ENCODE peak calls at places on chromosomes 1 and 21, in nine cellular contexts. H is H1, M is suprapubic skin, Y is stomach, G is spleen, L is transverse colon, S is sigmoid colon, Q is HCT116, U is prostate gland. C is an unnamed sample. For H3K9me3, the result is how much of the 10 kb centered on the place peaks cover.

GRCh38 chr1:53641481-53642214 is 97.3 kb downstream of the GLIS1 start:
- DNase-seq in H (no peak), M (peak), Y (no peak), G (peak), L (no peak), S (peak), Q (no peak), U (no peak), C (no peak)

GRCh38 chr1:167728818-167729410 is 7.1 kb downstream of the MPZL1 start:
- DNase-seq in H (no peak), M (no peak), Y (no peak), G (no peak), L (no peak), S (no peak), Q (no peak), U (no peak), C (no peak)

GRCh38 chr21:45312296-45312695 is 24.6 kb upstream of the POFUT2 start:
- DNase-seq in H (no peak), M (no peak), Y (no peak), G (no peak), L (no peak), S (no peak), Q (no peak), U (no peak), C (no peak)

GRCh38 chr1:39048745-39049370 is 22.7 kb downstream of the NDUFS5 start:
- DNase-seq in H (no peak), M (no peak), Y (no peak), G (no peak), L (no peak), S (no peak), Q (no peak), U (no peak), C (no peak)

GRCh38 chr21:38467911-38468310 is 30.4 kb downstream of the ERG start:
- DNase-seq in H (no peak), M (no peak), Y (no peak), G (no peak), L (no peak), S (no peak), Q (no peak), U (no peak), C (no peak)

GRCh38 chr1:26538480-26539412 is 9.2 kb downstream of the RPS6KA1 start:
- DNase-seq in H (peak), M (no peak), Y (peak), G (no peak), L (peak), S (no peak), Q (peak), U (peak), C (peak)

GRCh38 chr1:110605901-110606783 is at the start of gene KCNA2:
- DNase-seq in H (peak), M (no peak), Y (peak), G (peak), L (peak), S (peak), Q (no peak), U (no peak), C (no peak)

GRCh38 chr1:230696722-230697432 is 17.0 kb downstream of the AGT start:
- DNase-seq in H (no peak), M (no peak), Y (no peak), G (no peak), L (no peak), S (no peak), Q (no peak), U (no peak), C (no peak)

GRCh38 chr1:153308540-153308939 is 4.2 kb downstream of the PGLYRP3 start:
- DNase-seq in H (no peak), M (no peak), Y (no peak), G (no peak), L (no peak), S (no peak), Q (no peak), U (no peak), C (no peak)

GRCh38 chr1:192167941-192168685 is 9.9 kb downstream of the RGS18 start:
- DNase-seq in H (no peak), M (no peak), Y (no peak), G (no peak), L (no peak), S (no peak), Q (no peak), U (no peak), C (no peak)

GRCh38 chr1:241627453-241628329 is 12.5 kb downstream of the CHML start:
- DNase-seq in H (no peak), M (no peak), Y (no peak), G (no peak), L (peak), S (no peak), Q (peak), U (no peak), C (no peak)

GRCh38 chr21:42467613-42467983 is 28.4 kb downstream of the RSPH1 start:
- DNase-seq in H (no peak), M (no peak), Y (no peak), G (no peak), L (no peak), S (no peak), Q (no peak), U (no peak), C (no peak)

GRCh38 chr1:85322655-85323054 is 46.2 kb upstream of the BCL10 start:
- DNase-seq in H (no peak), M (no peak), Y (no peak), G (no peak), L (no peak), S (no peak), Q (no peak), U (no peak), C (no peak)

GRCh38 chr1:201461193-201461657 is 7.8 kb downstream of the PHLDA3 start:
- DNase-seq in H (no peak), M (peak), Y (peak), G (no peak), L (peak), S (peak), Q (peak), U (peak), C (peak)

GRCh38 chr21:16775056-16775455 is 737.8 kb upstream of the CXADR start:
- DNase-seq in H (no peak), M (no peak), Y (no peak), G (no peak), L (no peak), S (no peak), Q (no peak), U (peak), C (no peak)

GRCh38 chr1:55143686-55144085 is 71.5 kb downstream of the USP24 start:
- DNase-seq in H (no peak), M (no peak), Y (no peak), G (no peak), L (no peak), S (no peak), Q (peak), U (no peak), C (no peak)

GRCh38 chr1:55150880-55151582 is 64.1 kb downstream of the USP24 start:
- DNase-seq in H (no peak), M (no peak), Y (no peak), G (no peak), L (no peak), S (no peak), Q (no peak), U (no peak), C (no peak)

GRCh38 chr1:55144886-55145285 is 70.3 kb downstream of the USP24 start:
- DNase-seq in H (no peak), M (no peak), Y (no peak), G (no peak), L (no peak), S (no peak), Q (no peak), U (no peak), C (no peak)

GRCh38 chr1:55146781-55147180 is 68.4 kb downstream of the USP24 start:
- DNase-seq in H (no peak), M (no peak), Y (peak), G (no peak), L (peak), S (peak), Q (no peak), U (peak), C (no peak)

DNA sequence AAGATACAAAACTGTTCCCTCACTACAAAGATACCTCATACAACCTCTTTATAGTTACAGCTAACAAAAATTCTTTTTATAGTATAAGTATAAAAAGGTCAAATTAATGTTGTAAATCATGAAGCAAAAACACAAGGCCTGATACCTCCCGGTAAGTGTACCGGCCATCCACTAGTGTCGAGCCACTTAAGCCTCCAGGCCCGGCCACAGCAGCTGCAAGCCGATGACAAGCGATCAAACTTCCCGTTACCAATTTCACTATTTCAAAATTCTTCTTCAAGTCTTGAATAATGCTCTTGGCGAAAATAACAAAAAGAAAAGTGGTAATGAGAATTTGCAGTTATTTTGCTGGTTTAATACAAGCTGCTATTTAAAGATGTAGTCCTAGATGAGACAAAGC is 67.7 kb downstream of the USP24 start:
- DNase-seq in H (no peak), M (no peak), Y (no peak), G (no peak), L (no peak), S (no peak), Q (no peak), U (no peak), C (no peak)
- H3K9me3 ChIP-seq in H (under half), M (under half), Y (under half), G (under half), L (under half), S (under half), Q (under half), U (under half), C (under half)

DNA sequence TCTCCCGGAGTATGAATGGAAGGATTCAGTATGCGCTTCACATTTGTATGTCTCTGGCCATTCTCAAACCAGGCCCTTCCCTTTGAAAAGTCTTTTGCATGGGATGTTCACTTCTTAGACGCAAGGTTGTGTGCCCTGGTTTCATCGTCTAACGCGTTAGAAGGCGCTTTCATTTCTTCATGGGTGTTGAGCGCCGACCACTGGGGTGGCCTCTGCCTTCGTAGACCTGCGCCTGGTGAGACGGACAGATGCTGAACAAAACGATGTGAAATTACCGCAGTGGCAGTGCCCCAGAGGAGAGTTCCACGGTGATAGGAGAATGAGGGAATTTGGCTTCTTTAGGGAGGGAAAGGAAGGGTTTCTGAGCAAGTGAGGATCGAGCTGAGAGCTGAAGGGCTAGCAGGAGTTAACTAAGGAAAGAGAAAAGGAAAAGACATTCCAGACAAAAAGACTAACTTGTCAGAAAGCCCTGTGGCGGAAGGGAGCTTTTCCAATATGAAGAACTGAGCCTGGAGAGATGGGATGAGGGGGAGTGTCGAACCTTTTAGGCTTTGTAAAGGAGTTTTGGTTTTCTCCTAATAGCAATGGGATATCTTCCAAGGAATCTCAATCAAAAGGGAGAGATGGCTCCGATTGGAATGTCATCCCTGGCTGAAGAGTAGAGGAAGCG is 904 bp downstream of the GGPS1 start:
- DNase-seq in H (peak), M (no peak), Y (peak), G (peak), L (peak), S (peak), Q (no peak), U (peak), C (peak)
- TF ChIP-seq CTCF in H (peak), M (no peak), Y (no peak), G (no peak), L (no peak), S (peak), Q (peak), U (peak), C (no peak)

GRCh38 chr1:8871965-8872399 is 6.5 kb downstream of the ENO1 start:
- DNase-seq in H (no peak), M (no peak), Y (no peak), G (no peak), L (no peak), S (no peak), Q (no peak), U (no peak), C (no peak)

GRCh38 chr1:8874230-8875201 is 4.0 kb downstream of the ENO1 start:
- DNase-seq in H (no peak), M (no peak), Y (no peak), G (no peak), L (no peak), S (no peak), Q (no peak), U (no peak), C (no peak)

GRCh38 chr1:8873506-8874229 is 4.8 kb downstream of the ENO1 start:
- DNase-seq in H (peak), M (peak), Y (peak), G (peak), L (peak), S (peak), Q (peak), U (peak), C (peak)

GRCh38 chr1:8871539-8871935 is 6.9 kb downstream of the ENO1 start:
- DNase-seq in H (no peak), M (no peak), Y (no peak), G (no peak), L (peak), S (no peak), Q (no peak), U (no peak), C (no peak)

DNA sequence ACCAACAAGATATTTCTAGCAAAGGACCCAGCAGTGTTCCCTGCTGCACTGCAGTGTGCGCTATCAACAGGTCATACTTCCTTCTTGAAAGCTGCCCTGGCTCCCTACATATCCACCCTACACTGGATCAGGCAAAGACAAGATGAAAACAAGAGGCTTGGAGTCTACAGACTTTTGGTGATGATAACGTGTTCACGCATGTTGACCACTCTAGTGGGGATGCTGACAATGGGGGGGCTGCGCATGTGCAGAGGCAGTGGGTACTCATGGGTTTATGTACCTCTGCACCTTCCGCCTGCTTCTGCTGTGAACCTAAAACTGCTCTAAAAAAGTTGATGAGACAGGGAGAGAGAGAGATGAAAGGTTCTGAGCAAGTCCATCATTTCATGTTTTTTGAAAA is 5.5 kb downstream of the ENO1 start:
- DNase-seq in H (no peak), M (no peak), Y (no peak), G (no peak), L (no peak), S (no peak), Q (no peak), U (no peak), C (no peak)
- TF ChIP-seq POLR2AphosphoS5 in H (no peak), M (no peak), Y (no peak), G (no peak), L (no peak), S (no peak), Q (no peak), U (no peak), C (no peak)

DNA sequence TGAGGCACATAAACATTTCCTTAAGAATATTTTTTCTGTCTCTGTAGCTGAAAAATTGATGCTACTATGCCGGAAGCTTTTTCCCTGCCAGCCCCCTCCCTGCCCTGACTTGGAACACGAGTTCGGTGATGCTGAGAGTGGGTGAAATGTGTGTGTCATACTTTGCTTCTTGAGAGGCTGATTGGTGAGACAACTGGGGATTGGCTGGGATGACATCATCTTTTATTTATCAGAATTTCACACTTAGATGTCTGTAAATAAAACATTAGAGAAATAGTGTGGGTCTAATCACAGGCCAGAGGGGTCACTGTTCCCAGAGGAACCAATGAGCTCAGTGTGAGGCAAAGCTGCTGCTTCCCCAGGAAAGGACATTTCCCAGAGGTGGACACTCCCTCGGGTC is 195.4 kb upstream of the C1orf174 start:
- DNase-seq in H (no peak), M (no peak), Y (no peak), G (no peak), L (no peak), S (peak), Q (no peak), U (no peak), C (no peak)
- H3K9me3 ChIP-seq in H (under half), M (under half), Y (under half), G (half or more), L (under half), S (under half), Q (under half), U (under half), C (under half)

GRCh38 chr1:68346192-68346808 is 103.5 kb downstream of the RPE65 start:
- DNase-seq in H (no peak), M (no peak), Y (no peak), G (no peak), L (no peak), S (no peak), Q (peak), U (no peak), C (no peak)
- TF ChIP-seq CTCF in H (peak), M (no peak), Y (peak), G (peak), L (peak), S (no peak), Q (peak), U (peak), C (peak)

DNA sequence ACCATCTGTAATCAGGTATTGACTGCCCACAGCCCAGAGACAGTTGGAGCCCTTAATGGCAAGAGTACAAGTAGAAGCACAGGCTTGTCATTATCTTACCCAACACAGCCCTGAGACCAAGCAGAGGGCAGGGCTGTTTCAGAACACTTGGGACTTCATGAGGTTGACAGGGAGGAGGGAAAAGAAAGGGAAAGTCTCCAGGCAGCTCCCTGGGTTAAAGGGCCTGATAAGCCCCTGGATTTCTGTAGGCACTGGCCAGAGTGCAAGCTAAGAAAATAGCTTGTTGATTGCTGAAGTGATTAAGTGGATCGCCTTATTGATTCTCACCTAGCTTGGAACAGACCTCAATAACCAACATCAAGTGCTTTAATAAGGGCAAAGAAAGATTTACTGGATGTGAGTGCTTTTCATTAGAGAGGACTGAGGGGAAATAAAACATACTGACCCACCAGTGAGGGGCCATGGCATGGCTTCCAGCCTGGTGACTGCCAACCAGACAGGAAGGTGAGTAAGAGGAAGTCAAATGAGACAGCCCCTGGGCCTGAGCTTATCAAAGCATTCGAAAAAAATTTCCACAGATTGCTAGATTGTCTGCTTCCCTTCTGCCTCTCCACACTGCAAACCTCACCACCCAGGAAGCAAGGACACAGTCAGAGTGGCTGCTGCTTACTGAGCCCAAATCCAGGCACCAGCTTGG is 121.4 kb upstream of the NFIA start:
- DNase-seq in H (no peak), M (no peak), Y (no peak), G (no peak), L (no peak), S (no peak), Q (no peak), U (no peak), C (no peak)
- TF ChIP-seq POLR2AphosphoS5 in H (no peak), M (no peak), Y (no peak), G (no peak), L (no peak), S (no peak), Q (no peak), U (no peak), C (no peak)

GRCh38 chr1:160481979-160482596 is 41.0 kb downstream of the SLAMF6 start:
- DNase-seq in H (no peak), M (no peak), Y (no peak), G (no peak), L (no peak), S (no peak), Q (no peak), U (no peak), C (no peak)
- H3K9me3 ChIP-seq in H (under half), M (under half), Y (under half), G (under half), L (under half), S (under half), Q (under half), U (under half), C (under half)

GRCh38 chr21:26881504-26882228 is 36.5 kb upstream of the ADAMTS1 start:
- DNase-seq in H (no peak), M (no peak), Y (no peak), G (no peak), L (no peak), S (no peak), Q (no peak), U (no peak), C (no peak)
- TF ChIP-seq CTCF in H (no peak), M (no peak), Y (no peak), G (peak), L (peak), S (no peak), Q (no peak), U (peak), C (peak)